ENCODE peak calls at places on chromosomes 4 and X, in six cellular contexts. One of them, this sample, is unnamed.

GRCh38 chrX:132218100-132218807 is 993 bp downstream of the RAP2C start:
- DNase-seq in K562: peak
- DNase-seq in GM12878: peak
- DNase-seq in HepG2: peak
- DNase-seq in H1: peak
- DNase-seq in SK-N-SH: peak
- DNase-seq in this sample: peak

GRCh38 chr4:7108046-7108625 is 40.3 kb upstream of the GRPEL1 start:
- DNase-seq in K562: no peak
- DNase-seq in H1: no peak
- DNase-seq in HepG2: no peak
- DNase-seq in SK-N-SH: peak
- DNase-seq in GM12878: no peak
- DNase-seq in this sample: no peak

GRCh38 chr4:101630319-101630986 is 160.1 kb upstream of the BANK1 start:
- DNase-seq in GM12878: no peak
- DNase-seq in H1: no peak
- DNase-seq in SK-N-SH: no peak
- DNase-seq in HepG2: no peak
- DNase-seq in K562: no peak
- DNase-seq in this sample: no peak

GRCh38 chrX:148537556-148538182 is 37.3 kb downstream of the AFF2 start:
- DNase-seq in H1: no peak
- DNase-seq in GM12878: no peak
- DNase-seq in SK-N-SH: no peak
- DNase-seq in HepG2: no peak
- DNase-seq in K562: peak
- DNase-seq in this sample: no peak

GRCh38 chr4:186839122-186840037 is 115.7 kb upstream of the FAT1 start:
- DNase-seq in GM12878: no peak
- DNase-seq in K562: peak
- DNase-seq in SK-N-SH: no peak
- DNase-seq in HepG2: no peak
- DNase-seq in H1: no peak
- DNase-seq in this sample: no peak

GRCh38 chrX:74520291-74520690 is 94.1 kb downstream of the RLIM start:
- DNase-seq in K562: no peak
- DNase-seq in SK-N-SH: no peak
- DNase-seq in HepG2: no peak
- DNase-seq in GM12878: no peak
- DNase-seq in H1: no peak
- DNase-seq in this sample: no peak

GRCh38 chr4:1246901-1247810 is 1.8 kb downstream of the CTBP1 start:
- DNase-seq in SK-N-SH: peak
- DNase-seq in GM12878: no peak
- DNase-seq in K562: peak
- DNase-seq in HepG2: no peak
- DNase-seq in H1: no peak
- DNase-seq in this sample: peak

GRCh38 chrX:120485562-120486520 is 16.7 kb upstream of the LAMP2 start:
- DNase-seq in HepG2: peak
- DNase-seq in H1: peak
- DNase-seq in SK-N-SH: peak
- DNase-seq in GM12878: peak
- DNase-seq in K562: peak
- DNase-seq in this sample: peak

GRCh38 chr4:55323375-55323774 is 22.7 kb upstream of the SRD5A3 start:
- DNase-seq in H1: no peak
- DNase-seq in K562: no peak
- DNase-seq in GM12878: no peak
- DNase-seq in HepG2: no peak
- DNase-seq in SK-N-SH: no peak
- DNase-seq in this sample: no peak

GRCh38 chrX:11458175-11458574 is 165.0 kb downstream of the AMELX start:
- DNase-seq in H1: no peak
- DNase-seq in SK-N-SH: no peak
- DNase-seq in HepG2: no peak
- DNase-seq in K562: no peak
- DNase-seq in GM12878: no peak
- DNase-seq in this sample: no peak

GRCh38 chrX:115226929-115227328 is 7.0 kb downstream of the LRCH2 start:
- DNase-seq in K562: peak
- DNase-seq in SK-N-SH: peak
- DNase-seq in HepG2: peak
- DNase-seq in GM12878: no peak
- DNase-seq in H1: no peak
- DNase-seq in this sample: no peak

GRCh38 chr4:110527156-110527555 is 51.2 kb downstream of the ENPEP start:
- DNase-seq in H1: no peak
- DNase-seq in HepG2: no peak
- DNase-seq in SK-N-SH: no peak
- DNase-seq in K562: no peak
- DNase-seq in GM12878: no peak
- DNase-seq in this sample: no peak

GRCh38 chr4:99723555-99724450 is 66.2 kb upstream of the C4orf54 start:
- DNase-seq in GM12878: no peak
- DNase-seq in K562: peak
- DNase-seq in SK-N-SH: peak
- DNase-seq in HepG2: peak
- DNase-seq in H1: no peak
- DNase-seq in this sample: peak

GRCh38 chrX:10634681-10635161 is 14.3 kb upstream of the MID1 start:
- DNase-seq in K562: no peak
- DNase-seq in SK-N-SH: no peak
- DNase-seq in HepG2: no peak
- DNase-seq in GM12878: no peak
- DNase-seq in H1: no peak
- DNase-seq in this sample: no peak

GRCh38 chr4:139084425-139085093 is 69.0 kb downstream of the NOCT start:
- DNase-seq in K562: no peak
- DNase-seq in HepG2: peak
- DNase-seq in GM12878: peak
- DNase-seq in H1: no peak
- DNase-seq in SK-N-SH: peak
- DNase-seq in this sample: no peak

GRCh38 chr4:24601121-24601520 is 16.8 kb upstream of the DHX15 start:
- DNase-seq in HepG2: no peak
- DNase-seq in SK-N-SH: no peak
- DNase-seq in GM12878: no peak
- DNase-seq in K562: no peak
- DNase-seq in H1: no peak
- DNase-seq in this sample: no peak

GRCh38 chrX:13891367-13892146 is 74.7 kb upstream of the GPM6B start:
- DNase-seq in K562: no peak
- DNase-seq in SK-N-SH: no peak
- DNase-seq in GM12878: no peak
- DNase-seq in H1: no peak
- DNase-seq in HepG2: no peak
- DNase-seq in this sample: no peak

GRCh38 chr4:145098675-145099037 is 545 bp downstream of the ABCE1 start:
- DNase-seq in SK-N-SH: peak
- DNase-seq in GM12878: no peak
- DNase-seq in K562: peak
- DNase-seq in H1: no peak
- DNase-seq in HepG2: peak
- DNase-seq in this sample: peak

GRCh38 chr4:77880784-77881183 is 18.2 kb downstream of the MRPL1 start:
- DNase-seq in SK-N-SH: no peak
- DNase-seq in K562: no peak
- DNase-seq in H1: no peak
- DNase-seq in GM12878: no peak
- DNase-seq in HepG2: no peak
- DNase-seq in this sample: no peak

DNA sequence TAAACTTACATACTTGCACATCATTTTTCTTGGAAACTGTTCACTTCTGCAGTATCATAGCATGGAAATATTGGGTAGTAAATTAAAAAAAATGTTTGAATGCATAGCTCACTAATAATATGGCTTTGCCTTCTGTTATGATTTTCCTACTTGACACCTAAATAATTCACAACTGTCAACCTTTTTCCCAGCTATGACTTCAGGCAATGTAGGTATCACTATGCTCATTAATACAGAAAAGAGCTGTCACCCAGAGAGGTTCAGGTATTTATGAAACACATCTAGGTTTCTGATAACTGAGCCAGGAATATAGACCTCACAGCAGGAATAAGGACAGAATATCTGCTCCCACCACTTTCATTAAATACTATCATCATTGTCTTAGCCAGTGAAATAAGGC is 289.5 kb downstream of the ACTRT1 start:
- DNase-seq in SK-N-SH: no peak
- DNase-seq in HepG2: no peak
- DNase-seq in GM12878: no peak
- DNase-seq in H1: no peak
- DNase-seq in K562: no peak
- DNase-seq in this sample: no peak
- TF ChIP-seq POLR2AphosphoS5 in SK-N-SH: no peak
- TF ChIP-seq POLR2AphosphoS5 in HepG2: no peak
- TF ChIP-seq POLR2AphosphoS5 in GM12878: no peak
- TF ChIP-seq POLR2AphosphoS5 in H1: no peak
- TF ChIP-seq POLR2AphosphoS5 in K562: no peak
- TF ChIP-seq POLR2AphosphoS5 in this sample: no peak

DNA sequence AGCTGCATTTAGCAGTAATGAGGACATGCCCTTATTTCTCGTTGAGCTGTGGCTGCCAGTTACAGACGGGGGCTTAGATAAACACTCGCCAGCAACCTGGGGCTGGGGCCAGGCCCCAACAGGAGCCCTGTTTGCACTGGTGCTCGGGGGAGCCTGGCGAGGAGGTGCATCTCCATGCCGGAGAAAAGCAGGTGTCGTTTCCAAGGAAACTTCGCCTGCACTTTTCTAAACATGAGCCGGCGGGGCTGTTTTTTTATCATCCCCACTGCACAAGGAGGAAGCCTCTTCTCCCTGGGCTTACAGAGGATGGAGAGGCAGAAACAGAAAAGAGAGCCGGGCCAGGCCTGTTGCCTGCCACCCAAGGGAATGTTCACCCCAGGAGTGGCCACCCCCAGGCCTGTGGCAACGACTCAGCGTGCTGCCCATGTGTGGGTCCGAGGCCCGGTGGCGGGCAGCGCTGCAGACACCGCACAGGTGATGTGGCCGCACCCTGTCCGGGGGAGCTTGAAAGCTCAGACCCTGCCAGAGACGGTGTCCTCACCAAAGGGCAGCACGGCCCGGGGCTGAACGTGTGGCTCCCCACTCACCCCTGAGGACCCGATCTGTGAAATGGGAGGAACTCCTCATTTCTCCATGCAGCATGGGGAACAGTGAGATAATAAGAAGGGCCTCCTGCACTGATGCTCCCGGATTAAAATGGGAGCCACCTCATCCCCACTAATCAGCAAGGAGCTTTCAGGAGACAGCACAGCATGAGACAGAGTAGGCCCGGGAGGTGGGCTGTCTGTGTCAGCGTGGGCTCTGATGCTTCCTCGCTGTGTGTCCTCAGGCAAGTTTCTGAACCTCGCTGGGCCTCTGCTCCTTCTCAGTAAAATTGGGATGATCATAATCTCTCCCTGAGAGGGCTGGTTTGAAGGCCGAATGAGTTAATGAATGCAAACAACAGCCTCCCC is 33.8 kb upstream of the ADRA2C start:
- DNase-seq in GM12878: no peak
- DNase-seq in HepG2: no peak
- DNase-seq in H1: no peak
- DNase-seq in SK-N-SH: peak
- DNase-seq in K562: no peak
- DNase-seq in this sample: no peak
- TF ChIP-seq GABPA in GM12878: no peak
- TF ChIP-seq GABPA in HepG2: no peak
- TF ChIP-seq GABPA in H1: no peak
- TF ChIP-seq GABPA in SK-N-SH: no peak
- TF ChIP-seq GABPA in K562: no peak
- TF ChIP-seq GABPA in this sample: no peak

GRCh38 chr4:80390178-80390577 is 54.6 kb downstream of the CFAP299 start:
- DNase-seq in HepG2: no peak
- DNase-seq in GM12878: no peak
- DNase-seq in K562: no peak
- DNase-seq in SK-N-SH: no peak
- DNase-seq in H1: no peak
- DNase-seq in this sample: no peak
- H3K27ac ChIP-seq in HepG2: no peak
- H3K27ac ChIP-seq in GM12878: no peak
- H3K27ac ChIP-seq in K562: no peak
- H3K27ac ChIP-seq in SK-N-SH: no peak
- H3K27ac ChIP-seq in H1: no peak
- H3K27ac ChIP-seq in this sample: no peak

GRCh38 chr4:76199664-76200211 is 13.9 kb downstream of the SCARB2 start:
- DNase-seq in GM12878: peak
- DNase-seq in HepG2: no peak
- DNase-seq in SK-N-SH: no peak
- DNase-seq in H1: no peak
- DNase-seq in K562: no peak
- DNase-seq in this sample: no peak
- TF ChIP-seq POLR2AphosphoS5 in GM12878: no peak
- TF ChIP-seq POLR2AphosphoS5 in HepG2: no peak
- TF ChIP-seq POLR2AphosphoS5 in SK-N-SH: no peak
- TF ChIP-seq POLR2AphosphoS5 in H1: no peak
- TF ChIP-seq POLR2AphosphoS5 in K562: no peak
- TF ChIP-seq POLR2AphosphoS5 in this sample: no peak

DNA sequence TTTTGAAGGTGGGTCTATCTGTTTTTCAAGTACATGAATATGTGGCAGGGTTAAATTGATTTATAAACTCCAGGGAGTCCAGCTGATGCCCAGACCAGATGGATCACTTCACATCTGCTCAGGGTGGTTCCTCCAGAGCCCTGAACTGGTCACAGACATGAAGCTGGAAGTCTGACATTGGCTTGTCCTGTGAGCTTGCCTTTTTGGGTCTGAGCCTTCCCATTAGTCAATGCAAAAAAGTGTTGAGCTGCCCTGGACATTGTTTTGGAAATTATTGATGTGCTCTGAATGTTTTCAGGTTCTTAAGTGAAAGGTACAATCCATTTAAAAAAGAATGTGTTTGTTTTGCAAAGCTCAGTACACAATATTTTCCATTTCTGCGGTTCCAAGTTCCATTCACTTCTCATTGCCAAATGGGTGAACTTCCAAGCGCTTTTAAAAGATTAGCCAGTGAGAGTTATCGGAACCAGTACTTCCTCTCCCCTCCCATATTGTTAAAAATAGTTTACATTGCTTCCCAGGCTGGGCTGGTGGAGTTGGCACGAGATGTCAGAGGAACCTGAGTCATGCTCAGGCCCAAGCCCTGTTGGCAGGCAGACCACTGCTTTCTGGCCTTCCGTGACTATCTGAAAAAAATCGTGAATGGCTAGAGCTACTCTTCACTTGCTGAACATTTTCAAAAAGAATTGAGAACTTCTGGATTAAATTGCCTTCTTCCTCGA is 52.1 kb downstream of the PDGFRA start:
- DNase-seq in K562: no peak
- DNase-seq in GM12878: no peak
- DNase-seq in SK-N-SH: no peak
- DNase-seq in H1: no peak
- DNase-seq in HepG2: no peak
- DNase-seq in this sample: no peak
- TF ChIP-seq GABPA in K562: no peak
- TF ChIP-seq GABPA in GM12878: no peak
- TF ChIP-seq GABPA in SK-N-SH: no peak
- TF ChIP-seq GABPA in H1: no peak
- TF ChIP-seq GABPA in HepG2: no peak
- TF ChIP-seq GABPA in this sample: no peak

This sample was measured in HL-60.